ENCODE peak calls at places on chromosomes 5 and 9, in four cellular contexts. M, S, O and Z are unnamed samples. For H3K27me3, the result is how much of the 10 kb centered on the place peaks cover.

GRCh38 chr9:19471737-19472648 is 63.2 kb downstream of the ACER2 start:
- DNase-seq in M (peak), S (peak), O (no peak), Z (peak)

GRCh38 chr9:129496187-129497063 is 124.5 kb downstream of the C9orf50 start:
- DNase-seq in M (peak), S (peak), O (no peak), Z (peak)

GRCh38 chr9:81499021-81499454 is 190.3 kb downstream of the TLE1 start:
- DNase-seq in M (peak), S (peak), O (no peak), Z (no peak)

GRCh38 chr9:4344946-4345345 is 45.1 kb upstream of the GLIS3 start:
- DNase-seq in M (no peak), S (no peak), O (no peak), Z (no peak)

GRCh38 chr5:138450971-138451370 is 12.1 kb downstream of the REEP2 start:
- DNase-seq in M (no peak), S (no peak), O (no peak), Z (no peak)

GRCh38 chr5:91042856-91043255 is 340.3 kb downstream of the ARRDC3 start:
- DNase-seq in M (no peak), S (no peak), O (no peak), Z (no peak)

GRCh38 chr9:31519826-31520225 is 864.6 kb upstream of the ACO1 start:
- DNase-seq in M (no peak), S (no peak), O (no peak), Z (no peak)

GRCh38 chr5:174307031-174307408 is 261.5 kb downstream of the NSG2 start:
- DNase-seq in M (no peak), S (no peak), O (peak), Z (no peak)

GRCh38 chr5:72512179-72512860 is 5.1 kb upstream of the ZNF366 start:
- DNase-seq in M (no peak), S (no peak), O (no peak), Z (no peak)

GRCh38 chr9:27387722-27388121 is 90.8 kb upstream of the EQTN start:
- DNase-seq in M (no peak), S (no peak), O (no peak), Z (no peak)

GRCh38 chr9:127277099-127277498 is 12.5 kb downstream of the GARNL3 start:
- DNase-seq in M (no peak), S (no peak), O (no peak), Z (no peak)

GRCh38 chr5:39648539-39649200 is 223.9 kb upstream of the DAB2 start:
- DNase-seq in M (peak), S (no peak), O (no peak), Z (no peak)

GRCh38 chr5:69492391-69493234 is at the start of gene OCLN:
- DNase-seq in M (peak), S (no peak), O (no peak), Z (no peak)

GRCh38 chr5:169753795-169754194 is 116.7 kb downstream of the DOCK2 start:
- DNase-seq in M (no peak), S (no peak), O (no peak), Z (no peak)

GRCh38 chr9:78707481-78707977 is 410.6 kb downstream of the PSAT1 start:
- DNase-seq in M (no peak), S (no peak), O (no peak), Z (no peak)

GRCh38 chr9:125589287-125589686 is 117.7 kb downstream of the MAPKAP1 start:
- DNase-seq in M (no peak), S (no peak), O (no peak), Z (no peak)

GRCh38 chr5:42992035-42992570 is 48.0 kb downstream of the ANXA2R start:
- DNase-seq in M (peak), S (peak), O (no peak), Z (peak)

GRCh38 chr5:127820910-127821553 is 117.8 kb downstream of the CCDC192 start:
- DNase-seq in M (no peak), S (no peak), O (no peak), Z (no peak)

GRCh38 chr9:121862371-121862970 is 211.0 kb downstream of the DAB2IP start:
- DNase-seq in M (no peak), S (no peak), O (peak), Z (no peak)

GRCh38 chr9:121860213-121860612 is 208.8 kb downstream of the DAB2IP start:
- DNase-seq in M (no peak), S (no peak), O (peak), Z (no peak)

GRCh38 chr9:121862973-121863372 is 211.5 kb downstream of the DAB2IP start:
- DNase-seq in M (no peak), S (no peak), O (peak), Z (no peak)

GRCh38 chr9:121860744-121861143 is 209.3 kb downstream of the DAB2IP start:
- DNase-seq in M (peak), S (peak), O (no peak), Z (peak)

DNA sequence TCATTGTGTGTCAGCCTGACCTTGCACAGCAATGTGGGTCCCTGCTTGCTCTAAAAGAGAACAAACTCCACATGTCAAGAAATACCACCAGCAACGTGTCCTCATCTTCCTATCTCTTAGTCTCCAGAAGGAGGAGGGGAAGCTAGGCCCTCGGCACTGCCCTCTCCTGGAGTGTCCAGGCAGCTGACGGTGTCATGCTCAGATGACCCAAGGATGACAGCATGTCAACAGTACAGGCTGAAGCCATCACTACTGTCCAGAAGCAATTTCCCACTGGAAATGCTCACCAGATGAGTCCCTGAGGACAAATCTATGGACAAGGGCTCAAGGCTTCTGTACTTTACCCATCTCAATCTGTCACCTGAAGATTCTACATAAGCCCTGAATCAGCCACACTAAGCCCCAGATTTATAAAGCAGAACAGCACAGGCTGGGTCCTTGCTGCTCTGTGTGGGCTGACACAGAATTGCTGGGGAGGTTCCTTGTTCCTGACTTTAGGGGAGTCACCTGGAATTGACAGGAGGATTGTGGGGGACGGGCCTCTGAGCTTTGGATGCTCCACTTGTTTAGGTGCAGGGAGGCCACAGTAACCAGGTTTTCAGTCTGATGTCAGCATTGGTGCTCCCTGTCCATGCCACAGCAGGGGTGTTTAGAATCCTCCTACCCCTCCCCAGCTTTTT is 210.2 kb downstream of the DAB2IP start:
- DNase-seq in M (no peak), S (peak), O (peak), Z (no peak)
- H3K27ac ChIP-seq in M (no peak), S (no peak), O (peak), Z (peak)

GRCh38 chr5:66013906-66014305 is 87.5 kb downstream of the ERBIN start:
- DNase-seq in M (no peak), S (no peak), O (no peak), Z (no peak)

GRCh38 chr5:66010476-66010875 is 84.1 kb downstream of the ERBIN start:
- DNase-seq in M (no peak), S (no peak), O (no peak), Z (no peak)

GRCh38 chr5:66012271-66012670 is 85.9 kb downstream of the ERBIN start:
- DNase-seq in M (no peak), S (no peak), O (no peak), Z (no peak)

GRCh38 chr5:66015296-66015960 is 89.1 kb downstream of the ERBIN start:
- DNase-seq in M (no peak), S (no peak), O (no peak), Z (no peak)
- TF ChIP-seq POLR2A in M (no peak), S (no peak), O (no peak), Z (no peak)

DNA sequence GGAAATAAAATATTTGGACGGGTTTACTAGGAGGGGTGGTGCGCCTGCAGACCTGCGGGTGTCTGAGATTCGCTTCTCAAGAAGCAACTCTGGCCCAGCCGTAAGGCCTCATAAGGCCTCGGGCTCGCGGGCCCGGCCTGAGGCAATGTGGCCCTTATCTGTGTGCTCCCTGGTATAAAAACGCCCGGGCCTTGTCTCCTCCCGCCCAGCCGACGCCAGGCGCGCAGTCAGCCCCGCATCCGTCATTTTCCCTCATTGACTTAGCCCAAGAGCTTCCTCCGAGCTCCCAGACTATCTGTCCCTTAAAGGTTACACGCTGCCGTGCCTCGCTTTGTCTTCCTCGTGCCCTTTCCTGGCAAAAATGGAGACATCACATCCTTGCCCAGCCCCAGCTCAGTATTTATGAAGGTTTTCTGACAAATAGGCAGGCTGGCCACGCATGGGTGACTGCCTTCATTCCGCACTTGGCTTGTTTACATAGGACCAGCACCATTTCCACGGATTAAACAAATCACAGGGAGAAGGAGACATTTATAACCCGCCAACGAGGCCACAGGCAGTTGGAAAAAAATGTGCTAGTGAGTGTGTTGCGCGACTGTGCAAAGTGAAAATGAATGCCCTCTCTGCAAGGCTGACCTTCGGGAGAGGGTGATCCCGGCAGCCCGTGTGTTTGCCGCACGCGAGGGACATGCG is 74.5 kb upstream of the TBCA start:
- DNase-seq in M (no peak), S (peak), O (no peak), Z (no peak)
- H3K27me3 ChIP-seq in M (under half), S (under half), O (under half), Z (under half)

GRCh38 chr5:139952464-139953070 is 90.5 kb downstream of the NRG2 start:
- DNase-seq in M (no peak), S (no peak), O (no peak), Z (no peak)
- H3K27ac ChIP-seq in M (no peak), S (no peak), O (no peak), Z (no peak)

GRCh38 chr9:130834371-130835311 is at the start of gene ABL1:
- DNase-seq in M (peak), S (peak), O (no peak), Z (peak)
- TF ChIP-seq POLR2A in M (peak), S (peak), O (no peak), Z (no peak)

GRCh38 chr5:17255471-17256016 is 38.1 kb downstream of the BASP1 start:
- DNase-seq in M (no peak), S (no peak), O (no peak), Z (no peak)
- H3K27me3 ChIP-seq in M (under half), S (under half), O (under half), Z (under half)

DNA sequence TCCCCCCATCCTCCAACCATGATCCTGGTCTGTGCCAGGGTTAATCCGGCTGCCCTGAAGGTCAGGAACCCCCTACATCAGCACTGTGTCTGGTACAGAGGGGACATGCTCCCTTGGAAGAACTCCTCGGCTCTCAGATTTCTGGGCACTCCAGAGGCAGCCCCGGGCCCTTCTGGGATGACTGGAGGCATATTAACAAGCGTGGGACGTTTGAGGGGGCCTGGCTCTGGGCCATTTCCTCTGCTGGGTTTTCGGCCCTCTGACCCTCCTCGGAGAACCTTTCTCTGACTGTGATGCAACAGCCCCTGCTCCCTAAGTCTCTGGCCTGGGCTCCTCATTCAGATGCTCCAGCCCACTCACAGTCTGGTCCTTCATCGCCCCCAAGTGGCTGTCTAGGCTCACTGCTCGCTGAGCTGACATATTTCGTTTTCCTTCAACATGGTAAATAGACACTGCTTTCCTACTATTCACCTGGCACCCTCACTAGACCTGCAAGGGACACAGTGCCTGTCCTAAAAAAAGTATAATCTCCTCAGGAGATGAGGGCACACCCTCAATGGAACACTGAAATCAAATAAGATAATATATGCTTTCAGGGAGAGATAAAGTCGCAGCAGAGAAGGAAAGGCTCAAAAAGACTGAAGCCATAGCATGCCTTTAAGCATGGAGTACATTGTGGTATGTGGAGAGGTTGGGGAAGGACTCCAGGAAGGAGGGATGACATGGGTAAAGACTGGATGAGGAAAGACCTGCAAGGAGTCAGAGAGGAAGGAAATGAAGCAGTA is 404.7 kb upstream of the TRPC7 start:
- DNase-seq in M (peak), S (peak), O (no peak), Z (peak)
- H3K27ac ChIP-seq in M (no peak), S (no peak), O (no peak), Z (no peak)

DNA sequence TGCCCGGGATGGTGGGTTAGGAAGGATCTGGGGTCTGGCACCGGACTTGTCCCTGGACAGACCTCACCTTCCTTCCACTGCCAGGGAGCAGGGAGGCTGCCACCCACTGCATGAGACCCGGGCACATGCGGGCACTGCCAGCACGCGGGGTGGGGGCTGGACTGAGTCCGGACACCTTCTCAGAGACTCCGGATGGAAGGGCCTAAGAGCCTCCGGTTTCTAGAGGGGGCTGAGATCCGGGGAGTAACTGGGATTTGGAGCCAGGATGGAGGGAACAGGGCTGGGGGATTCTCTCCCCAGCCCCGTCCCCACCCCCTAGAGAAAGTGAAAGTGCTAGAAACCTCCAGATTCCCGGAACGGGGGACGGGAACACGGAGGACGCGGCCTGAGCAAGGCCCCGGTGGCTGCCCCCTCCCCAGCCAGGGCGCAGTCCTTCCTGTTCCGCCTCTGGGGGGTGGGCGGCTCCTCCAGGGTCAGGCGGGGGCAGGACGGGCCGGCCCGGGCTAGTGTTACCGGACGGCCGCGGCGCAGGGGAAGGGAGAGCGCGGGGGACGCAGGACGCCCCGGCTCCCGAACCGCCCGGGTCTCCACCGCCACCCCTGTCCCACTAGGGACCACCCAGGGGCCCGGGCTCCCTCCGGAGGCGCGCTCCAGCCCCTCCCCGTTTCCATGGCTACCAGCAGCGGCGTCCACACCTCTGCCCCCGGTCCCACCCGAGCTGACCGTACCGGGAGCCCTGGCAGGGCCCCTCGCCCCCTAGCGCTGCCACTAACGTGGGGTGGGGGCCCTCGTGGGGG is 735 bp downstream of the SLC12A7 start:
- DNase-seq in M (peak), S (no peak), O (no peak), Z (peak)
- TF ChIP-seq POLR2A in M (peak), S (no peak), O (no peak), Z (no peak)

GRCh38 chr9:16371306-16371705 is 499.2 kb downstream of the BNC2 start:
- DNase-seq in M (no peak), S (no peak), O (no peak), Z (no peak)
- H3K27me3 ChIP-seq in M (under half), S (under half), O (under half), Z (under half)

DNA sequence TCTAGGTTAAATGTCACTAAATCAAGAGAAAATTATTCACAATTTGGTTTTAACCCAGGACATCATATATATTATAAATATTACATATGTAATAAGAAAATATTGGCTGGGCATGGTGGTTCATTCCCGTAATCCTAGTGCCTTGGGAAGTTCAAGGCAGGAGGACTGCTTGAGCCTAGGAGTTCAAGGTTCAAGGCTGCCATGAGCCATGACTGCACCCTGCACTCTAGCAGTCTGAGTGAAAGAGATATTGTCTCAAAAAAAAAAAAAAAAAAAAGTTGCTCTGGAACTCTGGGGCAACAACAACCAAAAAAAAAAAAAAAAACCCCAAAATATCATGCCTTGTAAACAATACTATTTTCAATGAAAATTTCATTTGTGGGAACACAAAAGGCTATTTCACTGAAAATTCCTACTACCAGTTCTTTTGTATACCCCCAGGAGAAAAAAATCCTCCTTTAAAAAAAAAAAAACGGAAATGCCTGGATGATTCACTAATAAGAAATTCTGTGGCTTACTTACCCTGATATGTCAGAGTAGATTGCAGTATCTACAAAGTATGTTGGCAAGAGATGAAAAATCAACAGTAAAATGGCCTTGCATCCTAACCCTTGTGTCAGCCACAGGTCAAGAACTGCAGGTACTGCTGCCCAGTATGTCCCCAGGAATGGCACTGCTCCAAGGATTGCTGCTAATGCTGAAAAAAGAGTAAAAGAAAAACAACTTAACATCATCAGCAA is 22.6 kb upstream of the CTNNAL1 start:
- DNase-seq in M (peak), S (peak), O (no peak), Z (peak)
- H3K27ac ChIP-seq in M (peak), S (no peak), O (no peak), Z (peak)